ENCODE peak calls at places on chromosomes 5 and 9, in five cellular contexts. J, B, U, E and X are unnamed samples.
A peak's percentile ranks its signal among the peaks of the same experiment; 100 is the strongest.

GRCh38 chr5:39193553-39194465 is 25.6 kb downstream of the FYB1 start:
- DNase-seq in B (no peak), J (no peak), U (no peak), E (no peak), X (no peak)

GRCh38 chr5:34450338-34450737 is 205.8 kb upstream of the RAI14 start:
- DNase-seq in E (no peak), J (no peak), B (no peak), U (no peak), X (no peak)

GRCh38 chr5:119036101-119036762 is 34.7 kb upstream of the DMXL1 start:
- DNase-seq in J (no peak), B (peak; percentile 11), E (no peak), U (no peak), X (no peak)

GRCh38 chr9:110911659-110912473 is 126.4 kb downstream of the LPAR1 start:
- DNase-seq in J (no peak), U (no peak), E (no peak), B (no peak), X (no peak)

GRCh38 chr9:116094846-116095245 is 58.7 kb upstream of the PAPPA start:
- DNase-seq in B (no peak), U (no peak), E (no peak), J (no peak), X (no peak)

GRCh38 chr5:350355-350754 is 28.8 kb downstream of the AHRR start:
- DNase-seq in J (no peak), U (no peak), B (no peak), E (no peak), X (no peak)

GRCh38 chr5:9927106-9927505 is 297.0 kb upstream of the TAS2R1 start:
- DNase-seq in J (no peak), E (no peak), B (no peak), U (no peak), X (no peak)

GRCh38 chr5:91382530-91383026 is 539 bp downstream of the ARRDC3 start:
- DNase-seq in B (peak; percentile 71), U (no peak), J (no peak), E (peak; percentile 26), X (peak; percentile 42)

GRCh38 chr9:77977210-77977611 is 54.4 kb downstream of the GNAQ start:
- DNase-seq in J (peak; percentile 30), E (peak; percentile 53), U (peak; percentile 72), B (peak; percentile 94), X (peak; percentile 66)

GRCh38 chr9:74035786-74036185 is 461.3 kb upstream of the RORB start:
- DNase-seq in U (no peak), E (no peak), B (no peak), J (no peak), X (no peak)

GRCh38 chr5:133119233-133119711 is 67.5 kb downstream of the HSPA4 start:
- DNase-seq in E (no peak), J (no peak), U (no peak), B (no peak), X (no peak)

GRCh38 chr5:73189816-73190451 is 16.9 kb downstream of the TMEM174 start:
- DNase-seq in B (no peak), U (no peak), J (peak; percentile 23), E (no peak), X (no peak)

GRCh38 chr9:19133549-19134345 is 6.5 kb upstream of the PLIN2 start:
- DNase-seq in B (no peak), J (no peak), E (no peak), U (no peak), X (no peak)

GRCh38 chr5:10384483-10384882 is 31.0 kb downstream of the MARCHF6 start:
- DNase-seq in E (no peak), U (no peak), J (no peak), B (no peak), X (no peak)

GRCh38 chr5:163659568-163659902 is 154.1 kb downstream of the MAT2B start:
- DNase-seq in B (no peak), J (no peak), E (no peak), U (no peak), X (no peak)

GRCh38 chr9:134205636-134206316 is 41.4 kb upstream of the RNU6ATAC start:
- DNase-seq in U (peak; percentile 78), B (peak; percentile 23), J (peak; percentile 89), E (peak; percentile 24), X (no peak)

GRCh38 chr9:13841801-13842462 is 472.0 kb downstream of the NFIB start:
- DNase-seq in U (no peak), J (no peak), B (no peak), E (no peak), X (no peak)

GRCh38 chr5:178182158-178182876 is 4.9 kb downstream of the GMCL2 start:
- DNase-seq in B (no peak), E (no peak), J (no peak), U (no peak), X (no peak)

GRCh38 chr9:4077499-4078102 is 222.3 kb downstream of the GLIS3 start:
- DNase-seq in E (peak; percentile 72), B (peak; percentile 76), J (peak; percentile 70), U (peak; percentile 89), X (peak; percentile 80)

GRCh38 chr5:41736641-41737040 is 133.6 kb downstream of the OXCT1 start:
- DNase-seq in J (no peak), E (no peak), U (no peak), B (no peak), X (no peak)
- TF ChIP-seq POLR2A in J (no peak), E (no peak), U (no peak), B (no peak), X (no peak)

GRCh38 chr9:137703842-137704508 is 85.2 kb downstream of the EHMT1 start:
- DNase-seq in B (no peak), J (no peak), E (no peak), U (no peak), X (no peak)
- H3K27ac ChIP-seq in B (no peak overlapping the region), J (peak overlapping the region; percentile 55), E (no peak overlapping the region), U (no peak overlapping the region), X (no peak overlapping the region)

DNA sequence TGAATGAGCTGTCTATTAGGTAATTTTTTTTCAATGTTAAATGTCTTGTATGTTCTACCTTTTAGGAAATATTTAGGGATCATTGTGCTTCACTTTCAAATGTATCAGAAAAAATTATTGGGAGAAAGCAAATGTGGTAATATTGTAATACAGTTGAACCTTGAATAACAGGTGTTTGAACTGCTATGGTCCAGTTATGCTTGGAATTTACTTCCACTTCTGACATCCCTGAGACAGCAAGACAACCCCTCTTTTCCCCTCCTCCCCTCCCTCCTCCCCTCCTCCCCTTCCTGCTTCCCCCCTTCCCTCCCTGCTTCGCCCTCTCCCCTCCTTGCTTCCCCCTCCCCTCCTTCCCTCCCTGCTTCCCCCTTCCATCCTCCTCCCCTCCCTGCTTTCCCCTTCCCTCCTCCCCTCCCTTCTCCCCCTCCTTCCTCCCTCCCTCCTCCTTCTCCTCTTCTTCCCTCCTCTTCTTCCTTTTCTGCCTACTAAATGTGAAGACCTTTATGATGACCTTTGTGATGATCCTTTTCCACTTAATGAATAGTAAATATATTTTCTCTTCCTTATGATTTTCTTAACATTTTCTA is 146.6 kb downstream of the FGF1 start:
- DNase-seq in U (no peak), J (no peak), B (no peak), E (no peak), X (no peak)
- TF ChIP-seq POLR2A in U (no peak), J (no peak), B (no peak), E (no peak), X (no peak)

DNA sequence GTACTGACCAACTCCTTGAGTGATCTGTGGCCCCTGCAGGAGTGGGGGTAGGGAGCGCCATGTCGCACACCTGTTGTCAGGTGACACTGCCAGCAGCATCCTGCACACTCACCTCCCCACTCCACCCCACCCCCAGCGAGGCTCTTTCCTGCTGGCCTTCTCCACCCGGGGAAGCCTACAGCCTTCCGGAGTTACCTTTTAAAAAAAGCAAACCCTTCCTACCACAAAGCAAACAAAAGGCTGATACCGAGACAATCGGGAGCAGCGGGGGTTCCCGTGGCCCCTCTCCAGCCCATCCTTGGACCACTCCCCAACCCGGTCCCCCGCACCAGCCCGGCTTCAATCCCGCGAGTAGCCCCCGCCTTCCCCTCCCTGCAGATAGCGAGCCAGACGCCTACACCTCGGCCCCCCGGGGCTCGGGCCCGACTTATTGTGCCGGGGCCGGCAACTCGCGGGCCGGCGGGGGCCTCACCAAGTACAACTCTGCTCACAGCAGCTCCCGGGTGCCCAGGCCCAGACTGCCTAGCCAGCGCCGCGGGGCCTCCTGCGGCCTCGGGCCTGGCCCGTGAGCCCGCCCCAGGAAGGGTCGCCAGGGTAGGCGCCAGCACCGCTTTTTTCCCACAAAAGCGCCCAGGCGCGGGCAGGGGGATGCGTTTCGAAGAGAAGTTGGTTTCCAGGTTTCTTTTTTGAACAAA is 724 bp downstream of the MACROH2A1 start:
- DNase-seq in U (no peak), J (peak; percentile 35), B (peak; percentile 33), E (peak; percentile 55), X (peak; percentile 48)
- H3K27ac ChIP-seq in U (peak overlapping the region; percentile 81), J (peak overlapping the region; percentile 93), B (peak overlapping the region; percentile 76), E (peak overlapping the region; percentile 69), X (peak overlapping the region; percentile 98)

GRCh38 chr5:15734058-15734457 is 234.1 kb downstream of the FBXL7 start:
- DNase-seq in U (no peak), E (no peak), B (no peak), J (no peak), X (no peak)
- TF ChIP-seq POLR2A in U (no peak), E (no peak), B (no peak), J (no peak), X (no peak)

DNA sequence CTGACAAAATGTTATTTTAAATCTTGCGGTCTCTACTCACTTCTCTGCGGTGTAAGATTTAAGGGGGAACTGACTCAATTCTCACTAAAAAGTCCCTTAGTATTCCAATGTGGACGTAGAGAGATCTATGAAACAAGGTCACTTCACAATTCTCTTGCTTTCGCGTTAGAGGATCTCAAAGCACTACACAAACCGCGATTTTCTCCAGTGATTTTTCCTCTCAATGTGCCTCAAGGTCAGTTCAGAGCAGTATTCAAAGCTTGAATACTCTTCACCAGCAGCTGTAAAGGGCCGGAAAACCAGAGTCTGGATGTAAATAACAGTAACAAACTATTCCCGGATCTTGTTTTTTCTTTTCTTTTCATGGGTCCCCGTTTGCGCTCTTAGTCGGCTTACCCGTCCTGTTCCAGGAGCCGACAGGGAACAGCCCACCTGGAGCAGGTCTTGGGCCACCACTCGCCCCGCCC is 128.2 kb downstream of the TMEM161B start:
- DNase-seq in J (peak; percentile 40), E (no peak), B (no peak), U (peak; percentile 70), X (peak; percentile 44)
- H3K27ac ChIP-seq in J (peak overlapping the region; percentile 78), E (peak overlapping the region; percentile 32), B (no peak overlapping the region), U (peak overlapping the region; percentile 45), X (no peak overlapping the region)

DNA sequence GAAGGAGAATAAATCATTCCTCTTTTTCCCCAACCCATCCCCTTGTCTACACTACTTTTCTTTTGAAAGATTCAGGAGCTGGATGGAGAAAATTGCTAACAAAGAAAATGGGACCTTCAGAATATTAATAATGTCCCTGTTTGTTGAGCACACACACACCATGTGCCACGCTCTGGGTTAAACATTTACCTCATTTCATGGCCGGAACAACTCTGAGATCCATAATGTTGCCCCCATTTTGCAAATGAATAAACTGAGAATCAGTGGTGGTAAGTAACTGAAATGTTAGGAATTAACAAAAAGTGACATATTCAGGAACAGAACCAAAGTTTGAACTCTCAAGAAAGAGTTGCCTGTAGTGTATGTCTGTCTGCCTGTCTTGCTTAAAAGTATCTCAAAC is 51.5 kb upstream of the SMAD5 start:
- DNase-seq in B (no peak), U (no peak), E (no peak), J (no peak), X (no peak)
- TF ChIP-seq POLR2A in B (no peak), U (no peak), E (no peak), J (no peak), X (no peak)

GRCh38 chr5:18171684-18172083 is 537.4 kb downstream of the TAF11L14 start:
- DNase-seq in E (no peak), U (no peak), B (no peak), J (no peak), X (no peak)
- H3K27ac ChIP-seq in E (no peak overlapping the region), U (no peak overlapping the region), B (no peak overlapping the region), J (no peak overlapping the region), X (no peak overlapping the region)

GRCh38 chr5:127002390-127002789 is 28.0 kb downstream of the MARCHF3 start:
- DNase-seq in B (no peak), U (no peak), E (no peak), J (no peak), X (no peak)
- TF ChIP-seq POLR2A in B (no peak), U (no peak), E (no peak), J (no peak), X (no peak)